ENCODE peak calls at places on chromosomes 4 and X, in four cellular contexts. I is AG09319, M is stomach, B is suprapubic skin. R is an unnamed sample.

GRCh38 chrX:135973025-135973547 is 702 bp downstream of the MMGT1 start:
- DNase-seq in I (no peak), M (no peak), B (no peak), R (no peak)

GRCh38 chr4:76703676-76704075 is 194.3 kb downstream of the SOWAHB start:
- DNase-seq in I (no peak), M (no peak), B (no peak), R (no peak)

GRCh38 chr4:173217727-173218126 is 49.1 kb downstream of the GALNT7 start:
- DNase-seq in I (no peak), M (no peak), B (no peak), R (no peak)

GRCh38 chr4:28287837-28288236 is 1427.2 kb downstream of the STIM2 start:
- DNase-seq in I (peak), M (no peak), B (no peak), R (peak)

GRCh38 chr4:152087335-152087734 is 326.5 kb upstream of the GATB start:
- DNase-seq in I (no peak), M (no peak), B (no peak), R (no peak)

GRCh38 chr4:162497564-162498167 is 333.9 kb upstream of the FSTL5 start:
- DNase-seq in I (peak), M (no peak), B (no peak), R (peak)

GRCh38 chrX:47199286-47199685 is 5.7 kb downstream of the UBA1 start:
- DNase-seq in I (no peak), M (no peak), B (no peak), R (no peak)

GRCh38 chr4:141463678-141464077 is 172.7 kb upstream of the IL15 start:
- DNase-seq in I (no peak), M (no peak), B (no peak), R (no peak)

GRCh38 chrX:1486749-1487361 is 34.1 kb upstream of the ASMTL start:
- DNase-seq in I (no peak), M (no peak), B (peak), R (no peak)

GRCh38 chr4:101044766-101045165 is 302.6 kb downstream of the PPP3CA start:
- DNase-seq in I (no peak), M (no peak), B (no peak), R (no peak)

GRCh38 chrX:40154853-40155616 is 57.3 kb upstream of the BCOR start:
- DNase-seq in I (no peak), M (peak), B (no peak), R (no peak)

GRCh38 chrX:12065251-12065650 is 73.0 kb upstream of the FRMPD4 start:
- DNase-seq in I (no peak), M (no peak), B (no peak), R (peak)

GRCh38 chr4:73668806-73669205 is 48.6 kb upstream of the RASSF6 start:
- DNase-seq in I (no peak), M (no peak), B (no peak), R (no peak)

GRCh38 chr4:11730545-11730944 is 301.9 kb upstream of the HS3ST1 start:
- DNase-seq in I (no peak), M (no peak), B (no peak), R (no peak)

GRCh38 chrX:46635186-46635585 is 61.6 kb downstream of the CHST7 start:
- DNase-seq in I (no peak), M (no peak), B (no peak), R (no peak)

GRCh38 chr4:83191026-83191425 is 76.5 kb upstream of the PLAC8 start:
- DNase-seq in I (no peak), M (no peak), B (no peak), R (peak)

GRCh38 chr4:83195280-83195679 is 80.8 kb upstream of the PLAC8 start:
- DNase-seq in I (no peak), M (no peak), B (no peak), R (no peak)

GRCh38 chr4:83189631-83190136 is 75.2 kb upstream of the PLAC8 start:
- DNase-seq in I (no peak), M (no peak), B (no peak), R (no peak)
- TF ChIP-seq CTCF in I (no peak), M (no peak), B (no peak), R (no peak)

GRCh38 chrX:118761950-118762725 is 34.7 kb downstream of the IL13RA1 start:
- DNase-seq in I (no peak), M (no peak), B (no peak), R (no peak)
- TF ChIP-seq CTCF in I (no peak), M (no peak), B (no peak), R (no peak)

GRCh38 chr4:3145251-3145908 is 70.9 kb downstream of the HTT start:
- DNase-seq in I (no peak), M (no peak), B (no peak), R (peak)
- TF ChIP-seq CTCF in I (peak), M (no peak), B (no peak), R (peak)

GRCh38 chr4:4693258-4693657 is 151.4 kb upstream of the STX18 start:
- DNase-seq in I (no peak), M (no peak), B (no peak), R (no peak)
- TF ChIP-seq CTCF in I (no peak), M (no peak), B (no peak), R (no peak)